ENCODE peak calls at places on chromosomes 13 and 19, in four cellular contexts. S is GM12878, I is K562, C is HepG2. Y is an unnamed sample.

GRCh38 chr13:31236211-31236786 is 36.5 kb downstream of the B3GLCT start:
- DNase-seq in S (no peak), C (peak), I (peak), Y (no peak)

GRCh38 chr13:35530147-35530546 is 53.7 kb upstream of the MAB21L1 start:
- DNase-seq in S (no peak), I (no peak), C (no peak), Y (no peak)

GRCh38 chr19:50384685-50385535 is 763 bp downstream of the POLD1 start:
- DNase-seq in S (no peak), C (no peak), I (peak), Y (no peak)

GRCh38 chr19:24029941-24030636 is 56.9 kb upstream of the ZNF254 start:
- DNase-seq in C (peak), I (peak), S (no peak), Y (no peak)

GRCh38 chr13:34310539-34310938 is 492.6 kb downstream of the RFC3 start:
- DNase-seq in I (no peak), S (no peak), C (no peak), Y (no peak)

GRCh38 chr13:48156466-48156865 is 61.6 kb upstream of the MED4 start:
- DNase-seq in S (no peak), I (peak), C (no peak), Y (peak)

GRCh38 chr13:101098873-101099272 is 317.4 kb downstream of the NALCN start:
- DNase-seq in S (no peak), I (no peak), C (no peak), Y (no peak)

GRCh38 chr13:43573787-43574562 is 212.8 kb downstream of the ENOX1 start:
- DNase-seq in S (no peak), C (no peak), I (no peak), Y (no peak)

GRCh38 chr13:113653264-113654174 is 4.5 kb downstream of the ATP4B start:
- DNase-seq in C (no peak), I (no peak), S (no peak), Y (no peak)

GRCh38 chr13:113109151-113110047 is 3.8 kb downstream of the F7 start:
- DNase-seq in C (no peak), I (no peak), S (no peak), Y (peak)

GRCh38 chr13:75357576-75358295 is 124.2 kb downstream of the TBC1D4 start:
- DNase-seq in I (peak), C (peak), S (no peak), Y (peak)

GRCh38 chr13:113151745-113152707 is 6.4 kb upstream of the PROZ start:
- DNase-seq in C (no peak), S (no peak), I (no peak), Y (no peak)

GRCh38 chr13:40536443-40537113 is 129.9 kb downstream of the FOXO1 start:
- DNase-seq in C (peak), S (no peak), I (no peak), Y (no peak)

GRCh38 chr13:26721251-26721939 is 39.2 kb downstream of the GPR12 start:
- DNase-seq in S (no peak), C (no peak), I (no peak), Y (no peak)
- TF ChIP-seq CBX5 in S (no peak), C (no peak), I (no peak), Y (no peak)

GRCh38 chr13:60583911-60584753 is 187.1 kb downstream of the TDRD3 start:
- DNase-seq in C (no peak), S (no peak), I (peak), Y (peak)

GRCh38 chr13:60583196-60583908 is 186.3 kb downstream of the TDRD3 start:
- DNase-seq in I (no peak), C (peak), S (no peak), Y (no peak)

GRCh38 chr13:60590775-60591174 is 193.8 kb downstream of the TDRD3 start:
- DNase-seq in I (no peak), C (no peak), S (no peak), Y (no peak)

GRCh38 chr13:60584976-60585375 is 188.0 kb downstream of the TDRD3 start:
- DNase-seq in S (no peak), C (no peak), I (no peak), Y (no peak)
- TF ChIP-seq CBX5 in S (no peak), C (no peak), I (no peak), Y (no peak)

DNA sequence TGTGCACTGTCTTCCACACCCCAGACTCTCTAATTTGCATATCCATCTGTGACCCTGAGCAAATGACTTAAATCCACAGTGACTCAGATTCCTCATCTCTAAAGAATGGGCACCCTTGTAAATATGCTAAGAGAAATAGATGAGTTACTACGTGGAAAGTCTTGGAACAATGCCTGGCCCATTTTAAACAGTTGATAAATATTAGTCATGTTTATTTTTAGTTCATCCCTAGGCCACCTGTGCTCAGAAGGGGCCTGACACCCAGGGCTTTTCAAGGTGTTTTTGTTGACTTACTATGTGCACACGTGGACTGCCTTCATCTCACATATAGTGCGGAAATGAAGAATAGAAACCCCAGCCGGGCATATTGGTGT is 806 bp upstream of the PTPRH start:
- DNase-seq in S (no peak), I (peak), C (peak), Y (no peak)
- TF ChIP-seq CBX5 in S (no peak), I (no peak), C (no peak), Y (no peak)

GRCh38 chr19:49128545-49129237 is 9.3 kb downstream of the PPFIA3 start:
- DNase-seq in C (no peak), I (peak), S (no peak), Y (no peak)
- TF ChIP-seq CBX5 in C (no peak), I (no peak), S (no peak), Y (no peak)

DNA sequence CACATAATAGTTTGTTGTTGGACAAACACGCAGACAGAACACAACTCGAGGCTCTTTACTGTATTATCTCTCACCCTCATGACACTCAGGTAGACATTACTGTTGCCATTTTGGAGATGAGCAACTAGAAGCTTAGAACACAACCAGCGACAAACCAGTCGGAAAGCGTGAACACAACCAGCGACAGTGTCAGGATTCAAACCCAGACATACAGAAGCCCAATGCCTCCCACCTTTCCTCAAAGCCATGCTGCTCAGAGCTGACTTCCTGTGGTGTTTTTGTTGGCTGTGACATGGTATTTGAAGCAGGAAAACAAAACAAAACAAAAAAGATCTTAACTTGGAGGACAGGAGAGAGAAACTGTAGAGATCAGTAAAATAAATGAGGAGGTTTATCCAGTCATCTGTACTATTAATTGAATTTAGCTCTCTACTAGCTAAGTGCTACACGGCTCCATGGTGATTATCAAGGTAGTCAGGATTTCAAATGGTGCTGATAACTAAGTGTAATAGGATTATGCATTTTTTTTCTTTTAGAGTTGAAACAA is 92.1 kb downstream of the STARD13 start:
- DNase-seq in S (no peak), I (no peak), C (no peak), Y (no peak)
- TF ChIP-seq CBX5 in S (no peak), I (no peak), C (no peak), Y (no peak)

GRCh38 chr19:51761696-51762095 is 716 bp downstream of the FPR2 start:
- DNase-seq in I (no peak), C (no peak), S (no peak), Y (no peak)

DNA sequence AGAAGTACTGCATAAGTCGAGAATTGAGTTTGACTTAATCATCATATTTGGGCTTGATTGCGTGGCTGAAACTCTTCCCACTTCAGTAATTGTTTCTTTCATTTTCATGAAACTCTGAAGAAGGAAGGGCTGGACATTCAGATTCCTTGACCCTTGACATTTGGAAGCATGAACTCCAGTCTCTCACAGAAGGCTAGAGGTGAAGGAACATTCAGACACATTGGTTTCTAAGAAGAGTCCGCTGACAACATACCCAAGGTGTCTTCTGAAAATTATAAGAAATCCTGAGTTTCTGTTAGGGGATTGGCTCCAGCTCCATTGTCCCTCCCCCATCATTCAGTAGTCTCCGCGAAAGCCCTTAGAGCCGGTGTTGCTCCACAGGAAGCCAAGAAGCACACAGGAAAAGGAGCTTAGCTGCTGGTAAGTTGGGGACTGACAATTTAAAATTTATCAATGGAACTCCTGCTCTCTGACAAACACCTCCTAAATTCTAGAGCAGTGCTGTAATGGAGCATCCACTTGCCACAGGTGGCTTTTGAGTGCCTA is at the start of gene FPR2:
- DNase-seq in I (no peak), S (no peak), C (no peak), Y (no peak)
- TF ChIP-seq CBX5 in I (no peak), S (no peak), C (no peak), Y (no peak)

GRCh38 chr13:107650081-107650701 is 565.1 kb downstream of the LIG4 start:
- DNase-seq in S (no peak), I (peak), C (peak), Y (peak)
- TF ChIP-seq CBX5 in S (no peak), I (no peak), C (no peak), Y (no peak)

GRCh38 chr13:37868691-37869505 is 674 bp downstream of the TRPC4 start:
- DNase-seq in C (no peak), I (no peak), S (no peak), Y (no peak)
- TF ChIP-seq CBX5 in C (no peak), I (no peak), S (no peak), Y (no peak)

Y was measured in H1.